ENCODE peak calls at places on chromosomes 16 and 17, in nine cellular contexts. P is hypothalamus; D is activated effector memory CD4-positive, alpha-beta T cell treated with anti-CD3 and anti-CD28 coated beads, Interleukin-2, amount 50 U/mL, for 16 hours; M is activated T-helper 1 cell treated with anti-CD3 and anti-CD28 coated beads, Interleukin-12 subunit alpha, Interleukin-12 subunit beta, Interleukin-2, Interleukin-4 antibody, amounts not matched to agents 30 ng/mL and 10 ng/mL and 1 ng/mL, durations not matched to agents 14 hours and 24 hours and 36 hours; Y is GM12878; N is stimulated activated CD4-positive, alpha-beta T cell treated with anti-CD3 and anti-CD28 coated beads, Interleukin-2, amount 100 ng/mL, for 48 hours; O is BJ; E is left ventricle myocardium superior; X is bronchial epithelial cell. F is an unnamed sample.

GRCh38 chr17:81415681-81416080 is 20.4 kb downstream of the BAHCC1 start:
- DNase-seq in X (no peak), E (no peak), P (no peak), N (no peak), Y (no peak), O (no peak), D (no peak), M (no peak), F (no peak)

GRCh38 chr17:14197582-14197981 is 39.1 kb downstream of the CDRT15 start:
- DNase-seq in E (peak), P (no peak), X (no peak), M (peak), N (no peak), D (peak), O (no peak), Y (no peak), F (no peak)

GRCh38 chr17:19502517-19502916 is 31.1 kb upstream of the SLC47A1 start:
- DNase-seq in N (peak), X (peak), D (peak), E (no peak), Y (no peak), P (no peak), O (no peak), M (peak), F (no peak)

GRCh38 chr16:49972280-49972679 is 52.7 kb upstream of the CNEP1R1 start:
- DNase-seq in N (no peak), P (no peak), O (no peak), D (no peak), E (no peak), M (no peak), X (no peak), Y (no peak), F (no peak)

GRCh38 chr17:32943206-32943605 is 15.3 kb downstream of the TMEM98 start:
- DNase-seq in M (no peak), Y (no peak), N (no peak), D (no peak), E (no peak), O (no peak), P (no peak), X (peak), F (no peak)

GRCh38 chr16:783404-784161 is 4.6 kb downstream of the RPUSD1 start:
- DNase-seq in D (no peak), O (no peak), X (peak), M (no peak), P (no peak), Y (no peak), N (no peak), E (peak), F (no peak)

GRCh38 chr16:21666772-21667171 is 3.0 kb downstream of the OTOA start:
- DNase-seq in M (no peak), Y (no peak), O (no peak), X (no peak), D (no peak), N (no peak), E (no peak), P (no peak), F (no peak)

GRCh38 chr16:1980026-1980769 is 1.1 kb downstream of the NOXO1 start:
- DNase-seq in N (no peak), P (no peak), Y (no peak), E (peak), D (no peak), X (no peak), O (no peak), M (no peak), F (no peak)

GRCh38 chr17:34571428-34572130 is 7.8 kb upstream of the TMEM132E start:
- DNase-seq in D (no peak), M (no peak), E (no peak), N (no peak), O (no peak), P (peak), X (no peak), Y (no peak), F (no peak)

GRCh38 chr17:301681-302299 is 50.8 kb downstream of the RPH3AL start:
- DNase-seq in O (no peak), Y (no peak), X (no peak), N (no peak), E (peak), D (no peak), P (no peak), M (no peak), F (no peak)

GRCh38 chr17:31825961-31826691 is 32.9 kb downstream of the COPRS start:
- DNase-seq in O (no peak), X (peak), P (no peak), N (no peak), E (peak), Y (no peak), M (no peak), D (no peak), F (no peak)

GRCh38 chr17:29155235-29155965 is 24.8 kb downstream of the MYO18A start:
- DNase-seq in N (peak), D (peak), M (peak), P (peak), E (no peak), Y (no peak), X (peak), O (no peak), F (no peak)

GRCh38 chr17:75685508-75685907 is 18.4 kb downstream of the SAP30BP start:
- DNase-seq in P (no peak), X (peak), N (no peak), M (no peak), O (no peak), Y (no peak), D (no peak), E (no peak), F (no peak)

GRCh38 chr17:60102632-60103047 is 23.9 kb upstream of the HEATR6 start:
- DNase-seq in N (no peak), P (no peak), D (peak), X (peak), O (no peak), E (peak), Y (no peak), M (peak), F (no peak)

GRCh38 chr16:46859719-46860152 is 24.4 kb upstream of the GPT2 start:
- DNase-seq in X (peak), P (no peak), D (peak), N (peak), O (no peak), E (no peak), Y (no peak), M (no peak), F (no peak)

GRCh38 chr16:67658849-67659674 is 998 bp downstream of the ACD start:
- DNase-seq in E (no peak), X (no peak), D (no peak), O (no peak), N (no peak), M (no peak), P (no peak), Y (no peak), F (no peak)

GRCh38 chr17:45222994-45223540 is 1.4 kb downstream of the FMNL1 start:
- DNase-seq in P (no peak), Y (no peak), E (peak), O (no peak), M (no peak), N (no peak), X (no peak), D (no peak), F (no peak)

GRCh38 chr17:8152981-8153549 is 861 bp upstream of the PER1 start:
- DNase-seq in N (no peak), P (no peak), D (no peak), O (no peak), Y (no peak), M (no peak), E (peak), X (no peak), F (no peak)

GRCh38 chr16:64410306-64410705 is 711.6 kb downstream of the CDH11 start:
- DNase-seq in O (no peak), D (no peak), E (no peak), X (no peak), M (no peak), N (no peak), Y (no peak), P (no peak), F (no peak)

GRCh38 chr17:31216053-31216751 is 80.8 kb downstream of the OMG start:
- DNase-seq in E (no peak), P (no peak), O (peak), M (no peak), X (peak), Y (peak), D (no peak), N (no peak), F (peak)

GRCh38 chr16:84281077-84281476 is 13.6 kb upstream of the WFDC1 start:
- DNase-seq in N (no peak), X (peak), Y (no peak), M (no peak), D (no peak), O (no peak), P (no peak), E (peak), F (peak)

GRCh38 chr16:84660973-84661372 is 12.7 kb downstream of the KLHL36 start:
- DNase-seq in X (no peak), O (no peak), P (no peak), M (no peak), Y (no peak), N (no peak), D (no peak), E (no peak), F (no peak)

GRCh38 chr16:75341934-75342811 is 90.7 kb upstream of the BCAR1 start:
- DNase-seq in N (no peak), Y (no peak), D (no peak), O (peak), P (no peak), X (peak), M (no peak), E (no peak), F (no peak)

GRCh38 chr17:29140631-29141483 is 39.3 kb downstream of the MYO18A start:
- DNase-seq in P (peak), Y (no peak), X (no peak), E (peak), D (peak), N (no peak), O (no peak), M (peak), F (no peak)

GRCh38 chr16:2902337-2903130 is 9.2 kb upstream of the FLYWCH1 start:
- DNase-seq in M (no peak), D (no peak), P (no peak), Y (no peak), X (no peak), E (no peak), N (no peak), O (no peak), F (no peak)

GRCh38 chr17:52202572-52202876 is 44.0 kb upstream of the CA10 start:
- DNase-seq in O (no peak), P (no peak), M (no peak), X (no peak), N (no peak), D (no peak), Y (no peak), E (no peak), F (no peak)

GRCh38 chr16:10226672-10227306 is 44.6 kb upstream of the GRIN2A start:
- DNase-seq in E (no peak), N (no peak), D (no peak), Y (no peak), X (no peak), M (no peak), O (no peak), P (no peak), F (no peak)

GRCh38 chr16:48450367-48450766 is 65.2 kb upstream of the SIAH1 start:
- DNase-seq in O (no peak), D (no peak), X (peak), N (no peak), Y (no peak), P (no peak), E (no peak), M (no peak), F (no peak)

GRCh38 chr17:76345377-76345945 is 8.3 kb downstream of the PRPSAP1 start:
- DNase-seq in Y (no peak), X (no peak), P (no peak), O (no peak), N (no peak), M (no peak), D (no peak), E (no peak), F (no peak)

GRCh38 chr16:53787423-53787822 is 83.5 kb downstream of the FTO start:
- DNase-seq in X (peak), O (no peak), E (no peak), M (no peak), P (no peak), Y (no peak), D (no peak), N (no peak), F (no peak)

GRCh38 chr17:41549596-41550039 is 21.5 kb upstream of the KRT19 start:
- DNase-seq in E (no peak), N (no peak), P (no peak), Y (no peak), O (no peak), X (no peak), M (no peak), D (no peak), F (no peak)

GRCh38 chr16:25024900-25025299 is 9.7 kb upstream of the ARHGAP17 start:
- DNase-seq in P (no peak), E (no peak), Y (no peak), O (no peak), X (no peak), M (no peak), D (no peak), N (no peak), F (no peak)

GRCh38 chr17:27912989-27913388 is 19.8 kb upstream of the LYRM9 start:
- DNase-seq in M (no peak), X (no peak), N (no peak), E (no peak), Y (no peak), O (no peak), P (no peak), D (no peak), F (no peak)

GRCh38 chr16:14119799-14120198 is 48.7 kb downstream of the MRTFB start:
- DNase-seq in P (no peak), N (no peak), E (no peak), D (no peak), Y (no peak), M (no peak), X (no peak), O (no peak), F (no peak)

GRCh38 chr17:38885728-38886642 is 16.1 kb downstream of the LASP1 start:
- DNase-seq in X (no peak), O (no peak), E (peak), P (peak), N (no peak), D (no peak), M (no peak), Y (no peak), F (no peak)

GRCh38 chr16:3963886-3964685 is 83.6 kb upstream of the CREBBP start:
- DNase-seq in E (no peak), N (no peak), O (no peak), M (no peak), Y (no peak), D (no peak), P (no peak), X (no peak), F (no peak)

GRCh38 chr17:58391302-58391984 is 25.9 kb downstream of the RNF43 start:
- DNase-seq in M (no peak), P (no peak), O (no peak), E (peak), X (peak), N (no peak), D (no peak), Y (no peak), F (no peak)

GRCh38 chr16:49590166-49590871 is 216.7 kb downstream of the C16orf78 start:
- DNase-seq in E (no peak), M (no peak), O (no peak), D (no peak), X (no peak), P (no peak), N (no peak), Y (no peak), F (no peak)

GRCh38 chr17:437545-437944 is 84.9 kb upstream of the RPH3AL start:
- DNase-seq in P (no peak), Y (no peak), X (no peak), M (no peak), E (no peak), O (no peak), N (no peak), D (no peak), F (no peak)

F was measured in GM12864.